ENCODE peak calls at places on chromosomes 12 and 14, in ten cellular contexts. J is fibroblast of mammary gland; R is WTC11; F is GM12892; G is fibroblast of pulmonary artery; S is central memory CD4-positive, alpha-beta T cell; Q is iris pigment epithelial cell; K is AG08395; M is endodermal cell; U is Calu3. O is an unnamed sample.

GRCh38 chr14:56135001-56135400 is 16.8 kb downstream of the PELI2 start:
- DNase-seq in J (peak), R (no peak), F (no peak), G (no peak), S (no peak), Q (no peak), K (no peak), M (no peak), U (no peak), O (no peak)

GRCh38 chr12:128918481-128918880 is 65.2 kb downstream of the GLT1D1 start:
- DNase-seq in J (no peak), R (no peak), F (no peak), G (no peak), S (no peak), Q (no peak), K (no peak), M (no peak), U (no peak), O (no peak)

GRCh38 chr12:10562306-10562933 is 51.0 kb downstream of the MAGOHB start:
- DNase-seq in J (peak), R (no peak), F (no peak), G (peak), S (peak), Q (peak), K (peak), M (no peak), U (peak), O (peak)

GRCh38 chr12:120231316-120232011 is 30.6 kb upstream of the RPLP0 start:
- DNase-seq in J (peak), R (peak), F (no peak), G (peak), S (peak), Q (peak), K (peak), M (peak), U (peak), O (peak)

GRCh38 chr14:100825691-100826331 is at the start of gene MEG3:
- DNase-seq in J (peak), R (no peak), F (no peak), G (peak), S (no peak), Q (peak), K (peak), M (no peak), U (no peak), O (no peak)

GRCh38 chr12:89770391-89770790 is 61.8 kb upstream of the ATP2B1 start:
- DNase-seq in J (no peak), R (no peak), F (no peak), G (no peak), S (no peak), Q (no peak), K (no peak), M (no peak), U (no peak), O (no peak)

GRCh38 chr14:26606729-26607128 is 8.9 kb upstream of the NOVA1 start:
- DNase-seq in J (peak), R (no peak), F (no peak), G (peak), S (no peak), Q (no peak), K (no peak), M (no peak), U (no peak), O (no peak)

GRCh38 chr14:32382704-32383103 is 53.6 kb downstream of the AKAP6 start:
- DNase-seq in J (peak), R (peak), F (no peak), G (peak), S (no peak), Q (peak), K (peak), M (peak), U (peak), O (no peak)

GRCh38 chr14:88825078-88825458 is 617 bp downstream of the TTC8 start:
- DNase-seq in J (peak), R (no peak), F (no peak), G (peak), S (no peak), Q (no peak), K (no peak), M (no peak), U (no peak), O (no peak)

GRCh38 chr14:61132336-61132735 is 148.8 kb downstream of the TMEM30B start:
- DNase-seq in J (no peak), R (no peak), F (no peak), G (no peak), S (no peak), Q (no peak), K (no peak), M (no peak), U (no peak), O (no peak)

GRCh38 chr12:127809236-127809635 is 457.7 kb upstream of the TMEM132C start:
- DNase-seq in J (peak), R (no peak), F (no peak), G (peak), S (no peak), Q (peak), K (peak), M (no peak), U (no peak), O (no peak)

GRCh38 chr12:55820679-55821078 is 2.8 kb downstream of the ORMDL2 start:
- DNase-seq in J (peak), R (no peak), F (no peak), G (peak), S (no peak), Q (peak), K (no peak), M (peak), U (no peak), O (no peak)

GRCh38 chr12:62785941-62786559 is 148.9 kb downstream of the PPM1H start:
- DNase-seq in J (peak), R (no peak), F (no peak), G (peak), S (no peak), Q (peak), K (peak), M (peak), U (peak), O (no peak)

GRCh38 chr14:88005978-88006851 is 1.3 kb downstream of the GPR65 start:
- DNase-seq in J (peak), R (no peak), F (peak), G (no peak), S (peak), Q (no peak), K (no peak), M (no peak), U (no peak), O (peak)

GRCh38 chr12:857611-858010 is 91.9 kb downstream of the RAD52 start:
- DNase-seq in J (peak), R (no peak), F (no peak), G (peak), S (no peak), Q (peak), K (peak), M (no peak), U (no peak), O (no peak)

GRCh38 chr12:117821480-117822175 is 147.2 kb downstream of the KSR2 start:
- DNase-seq in J (no peak), R (no peak), F (no peak), G (no peak), S (no peak), Q (no peak), K (no peak), M (no peak), U (no peak), O (no peak)

GRCh38 chr12:102484017-102484731 is 3.8 kb upstream of the IGF1 start:
- DNase-seq in J (peak), R (peak), F (peak), G (peak), S (peak), Q (peak), K (peak), M (peak), U (peak), O (peak)

GRCh38 chr14:64944861-64945260 is 2.3 kb upstream of the GPX2 start:
- DNase-seq in J (no peak), R (no peak), F (no peak), G (no peak), S (no peak), Q (no peak), K (no peak), M (peak), U (no peak), O (no peak)

GRCh38 chr12:54304187-54304810 is 3.5 kb upstream of the NFE2 start:
- DNase-seq in J (no peak), R (peak), F (no peak), G (peak), S (no peak), Q (peak), K (peak), M (peak), U (peak), O (no peak)

GRCh38 chr12:123441523-123442164 is 5.2 kb upstream of the RILPL2 start:
- DNase-seq in J (no peak), R (no peak), F (peak), G (no peak), S (no peak), Q (no peak), K (no peak), M (no peak), U (no peak), O (no peak)

GRCh38 chr12:115660211-115660805 is 617.2 kb downstream of the MED13L start:
- DNase-seq in J (peak), R (no peak), F (no peak), G (peak), S (no peak), Q (peak), K (peak), M (no peak), U (no peak), O (no peak)

GRCh38 chr12:109818900-109819500 is 14.2 kb downstream of the TRPV4 start:
- DNase-seq in J (peak), R (no peak), F (no peak), G (peak), S (no peak), Q (peak), K (peak), M (no peak), U (no peak), O (no peak)

GRCh38 chr12:388547-389137 is 478 bp downstream of the KDM5A start:
- DNase-seq in J (peak), R (peak), F (no peak), G (peak), S (peak), Q (peak), K (peak), M (no peak), U (peak), O (peak)

GRCh38 chr12:69648476-69648875 is 37.8 kb upstream of the LRRC10 start:
- DNase-seq in J (peak), R (no peak), F (no peak), G (peak), S (no peak), Q (peak), K (peak), M (no peak), U (no peak), O (no peak)

GRCh38 chr12:120618954-120619615 is 21.3 kb upstream of the CABP1 start:
- DNase-seq in J (no peak), R (no peak), F (no peak), G (no peak), S (no peak), Q (no peak), K (no peak), M (no peak), U (no peak), O (no peak)

GRCh38 chr14:101449114-101449513 is 112.2 kb upstream of the DIO3 start:
- DNase-seq in J (no peak), R (no peak), F (no peak), G (no peak), S (no peak), Q (no peak), K (no peak), M (peak), U (no peak), O (no peak)

GRCh38 chr14:100296106-100296651 is 10.1 kb downstream of the SLC25A29 start:
- DNase-seq in J (no peak), R (no peak), F (no peak), G (no peak), S (no peak), Q (no peak), K (no peak), M (no peak), U (no peak), O (no peak)

GRCh38 chr12:48002773-48003218 is 1.5 kb downstream of the COL2A1 start:
- DNase-seq in J (peak), R (peak), F (peak), G (peak), S (no peak), Q (peak), K (peak), M (peak), U (no peak), O (no peak)

GRCh38 chr12:14261096-14261495 is 104.4 kb upstream of the ATF7IP start:
- DNase-seq in J (no peak), R (peak), F (no peak), G (no peak), S (no peak), Q (no peak), K (no peak), M (peak), U (no peak), O (no peak)

GRCh38 chr14:61561144-61561543 is 134.2 kb upstream of the HIF1A start:
- DNase-seq in J (peak), R (no peak), F (no peak), G (peak), S (no peak), Q (peak), K (no peak), M (no peak), U (no peak), O (no peak)

GRCh38 chr14:103845327-103845726 is 2.0 kb downstream of the PPP1R13B start:
- DNase-seq in J (no peak), R (no peak), F (no peak), G (no peak), S (no peak), Q (no peak), K (no peak), M (no peak), U (no peak), O (no peak)

GRCh38 chr14:104066279-104066678 is 19.2 kb upstream of the ASPG start:
- DNase-seq in J (no peak), R (no peak), F (no peak), G (no peak), S (no peak), Q (no peak), K (no peak), M (no peak), U (no peak), O (no peak)

GRCh38 chr12:45268672-45269406 is 52.9 kb downstream of the ANO6 start:
- DNase-seq in J (peak), R (no peak), F (no peak), G (peak), S (no peak), Q (peak), K (peak), M (peak), U (peak), O (no peak)

GRCh38 chr12:52232916-52233461 is at the start of gene KRT7:
- DNase-seq in J (no peak), R (peak), F (no peak), G (no peak), S (no peak), Q (peak), K (no peak), M (peak), U (peak), O (no peak)

GRCh38 chr14:90256354-90257131 is at the start of gene PSMC1:
- DNase-seq in J (peak), R (peak), F (peak), G (peak), S (peak), Q (peak), K (peak), M (peak), U (peak), O (peak)

GRCh38 chr12:29889737-29890136 is 106.0 kb upstream of the TMTC1 start:
- DNase-seq in J (peak), R (peak), F (no peak), G (peak), S (no peak), Q (peak), K (no peak), M (peak), U (peak), O (no peak)

GRCh38 chr12:6167327-6168280 is 32.6 kb upstream of the CD9 start:
- DNase-seq in J (peak), R (no peak), F (no peak), G (peak), S (no peak), Q (peak), K (peak), M (no peak), U (peak), O (no peak)

GRCh38 chr14:103522028-103522581 is 525 bp downstream of the CKB start:
- DNase-seq in J (no peak), R (peak), F (no peak), G (no peak), S (peak), Q (no peak), K (no peak), M (peak), U (no peak), O (no peak)

O was measured in naive thymus-derived CD4-positive, alpha-beta T cell.